ENCODE peak calls at places on chromosomes 1 and 21, in five cellular contexts. A is activated T-cell treated with anti-CD3 and anti-CD28 coated beads for 1 hour, T is LoVo, R is choroid plexus epithelial cell, K is SHP77. C is an unnamed sample.

GRCh38 chr1:64404202-64404601 is 65.7 kb upstream of the CACHD1 start:
- DNase-seq in R (no peak), K (no peak), A (no peak), T (no peak), C (no peak)

GRCh38 chr1:53562256-53562982 is 103.2 kb downstream of the DMRTB1 start:
- DNase-seq in T (no peak), K (no peak), R (no peak), A (no peak), C (no peak)

GRCh38 chr21:42260121-42260520 is 41.2 kb downstream of the ABCG1 start:
- DNase-seq in K (no peak), A (no peak), R (no peak), T (no peak), C (no peak)

GRCh38 chr1:81224222-81224621 is 576.5 kb upstream of the ADGRL2 start:
- DNase-seq in A (no peak), K (no peak), R (peak; percentile 15), T (no peak), C (no peak)

GRCh38 chr1:59738591-59739015 is 76.1 kb upstream of the HOOK1 start:
- DNase-seq in K (no peak), R (peak; percentile 89), T (no peak), A (no peak), C (peak; percentile 84)

GRCh38 chr1:50110656-50111055 is 1.9 kb downstream of the ELAVL4 start:
- DNase-seq in R (no peak), K (peak; percentile 94), T (no peak), A (no peak), C (no peak)

GRCh38 chr1:160954158-160955104 is at the start of gene ITLN2:
- DNase-seq in R (peak; percentile 58), A (peak; percentile 27), T (peak; percentile 39), K (peak; percentile 41), C (peak; percentile 59)

GRCh38 chr1:53535846-53536245 is 76.6 kb downstream of the DMRTB1 start:
- DNase-seq in R (no peak), A (no peak), K (no peak), T (no peak), C (no peak)

GRCh38 chr1:91731815-91732214 is 154.1 kb downstream of the TGFBR3 start:
- DNase-seq in K (no peak), R (peak; percentile 31), T (no peak), A (peak; percentile 9), C (peak; percentile 80)

GRCh38 chr1:201906336-201906735 is 17.6 kb downstream of the SHISA4 start:
- DNase-seq in A (no peak), K (no peak), T (no peak), R (no peak), C (no peak)

GRCh38 chr1:178241057-178241456 is 147.2 kb downstream of the RASAL2 start:
- DNase-seq in A (no peak), R (peak; percentile 78), T (no peak), K (no peak), C (peak; percentile 63)

GRCh38 chr1:96362623-96363022 is 359.0 kb upstream of the PTBP2 start:
- DNase-seq in A (no peak), K (no peak), T (peak; percentile 87), R (peak; percentile 98), C (peak; percentile 96)

GRCh38 chr1:226436855-226437491 is 29.1 kb upstream of the PARP1 start:
- DNase-seq in R (no peak), T (no peak), K (peak; percentile 24), A (no peak), C (no peak)

GRCh38 chr1:245991266-245991665 is 515.8 kb downstream of the SMYD3 start:
- DNase-seq in K (no peak), T (no peak), A (no peak), R (no peak), C (no peak)

GRCh38 chr1:180912801-180913616 is at the start of gene KIAA1614:
- DNase-seq in K (no peak), A (no peak), R (peak; percentile 38), T (no peak), C (peak; percentile 42)

GRCh38 chr1:178126790-178127189 is 32.9 kb downstream of the RASAL2 start:
- DNase-seq in T (peak; percentile 70), K (no peak), A (no peak), R (peak; percentile 92), C (peak; percentile 80)

GRCh38 chr1:151773698-151774097 is 10.4 kb upstream of the MRPL9 start:
- DNase-seq in A (no peak), R (peak; percentile 53), T (no peak), K (no peak), C (peak; percentile 47)

GRCh38 chr1:156481527-156481926 is 19.0 kb downstream of the MEF2D start:
- DNase-seq in A (no peak), T (no peak), R (no peak), K (no peak), C (no peak)

GRCh38 chr1:197099444-197099843 is 32.4 kb upstream of the F13B start:
- DNase-seq in A (no peak), T (no peak), K (no peak), R (no peak), C (no peak)

GRCh38 chr1:31514117-31514516 is 62.2 kb upstream of the TINAGL1 start:
- DNase-seq in R (no peak), A (no peak), T (no peak), K (no peak), C (no peak)

C was measured in fibroblast of pulmonary artery.